ENCODE peak calls at places on chromosomes 6 and 20, in five cellular contexts. Q is breast epithelium, G is IMR-90, L is upper lobe of left lung, U is sigmoid colon. A is an unnamed sample.

GRCh38 chr6:122789078-122789861 is at the start of gene SMPDL3A:
- DNase-seq in Q (peak), G (peak), L (peak), U (peak), A (peak)

GRCh38 chr6:26598267-26598666 is 1.5 kb downstream of the ABT1 start:
- DNase-seq in Q (no peak), G (no peak), L (no peak), U (no peak), A (no peak)

GRCh38 chr20:20546402-20546801 is 166.0 kb downstream of the RALGAPA2 start:
- DNase-seq in Q (no peak), G (no peak), L (no peak), U (no peak), A (no peak)

GRCh38 chr6:45002390-45002789 is 325.7 kb upstream of the RUNX2 start:
- DNase-seq in Q (no peak), G (peak), L (no peak), U (no peak), A (no peak)

GRCh38 chr6:138404666-138405337 is 779 bp downstream of the HEBP2 start:
- DNase-seq in Q (no peak), G (no peak), L (peak), U (peak), A (peak)

GRCh38 chr20:44730441-44730840 is 15.2 kb upstream of the KCNK15 start:
- DNase-seq in Q (no peak), G (peak), L (no peak), U (no peak), A (peak)

GRCh38 chr6:42774201-42774600 is 7.7 kb upstream of the BICRAL start:
- DNase-seq in Q (no peak), G (no peak), L (no peak), U (no peak), A (no peak)

GRCh38 chr20:41509316-41509715 is 108.9 kb downstream of the CHD6 start:
- DNase-seq in Q (no peak), G (no peak), L (no peak), U (no peak), A (no peak)

GRCh38 chr6:36033935-36034334 is 6.3 kb downstream of the MAPK14 start:
- DNase-seq in Q (no peak), G (peak), L (peak), U (no peak), A (peak)

GRCh38 chr6:7528565-7528964 is 12.9 kb upstream of the DSP start:
- DNase-seq in Q (no peak), G (peak), L (no peak), U (no peak), A (no peak)

GRCh38 chr6:127195833-127196232 is 70.8 kb upstream of the RNF146 start:
- DNase-seq in Q (no peak), G (no peak), L (no peak), U (no peak), A (no peak)

GRCh38 chr6:107122748-107123147 is 7.4 kb upstream of the BEND3 start:
- DNase-seq in Q (no peak), G (no peak), L (no peak), U (no peak), A (no peak)

GRCh38 chr20:63703976-63704748 is 3.6 kb downstream of the ARFRP1 start:
- DNase-seq in Q (no peak), G (no peak), L (no peak), U (peak), A (no peak)

GRCh38 chr6:63677282-63677681 is 41.7 kb downstream of the PHF3 start:
- DNase-seq in Q (no peak), G (no peak), L (no peak), U (no peak), A (no peak)

GRCh38 chr20:47765715-47766594 is 19.3 kb downstream of the SULF2 start:
- DNase-seq in Q (no peak), G (no peak), L (no peak), U (no peak), A (peak)

GRCh38 chr6:44002071-44002590 is 125.1 kb downstream of the MRPL14 start:
- DNase-seq in Q (no peak), G (no peak), L (peak), U (no peak), A (no peak)

GRCh38 chr6:161161889-161162624 is 111.8 kb downstream of the AGPAT4 start:
- DNase-seq in Q (no peak), G (peak), L (no peak), U (peak), A (no peak)

GRCh38 chr6:16691328-16691727 is 69.9 kb downstream of the ATXN1 start:
- DNase-seq in Q (no peak), G (no peak), L (no peak), U (no peak), A (no peak)
- TF ChIP-seq POLR2A in Q (no peak), G (no peak), L (no peak), U (no peak), A (no peak)

GRCh38 chr6:85494551-85495337 is 44.9 kb downstream of the NT5E start:
- DNase-seq in Q (no peak), G (peak), L (no peak), U (no peak), A (no peak)

GRCh38 chr6:85498596-85499258 is 48.8 kb downstream of the NT5E start:
- DNase-seq in Q (no peak), G (peak), L (peak), U (no peak), A (no peak)

GRCh38 chr6:85496856-85497255 is 47.0 kb downstream of the NT5E start:
- DNase-seq in Q (no peak), G (no peak), L (no peak), U (no peak), A (no peak)

GRCh38 chr6:85493389-85493788 is 43.5 kb downstream of the NT5E start:
- DNase-seq in Q (no peak), G (no peak), L (no peak), U (no peak), A (no peak)

DNA sequence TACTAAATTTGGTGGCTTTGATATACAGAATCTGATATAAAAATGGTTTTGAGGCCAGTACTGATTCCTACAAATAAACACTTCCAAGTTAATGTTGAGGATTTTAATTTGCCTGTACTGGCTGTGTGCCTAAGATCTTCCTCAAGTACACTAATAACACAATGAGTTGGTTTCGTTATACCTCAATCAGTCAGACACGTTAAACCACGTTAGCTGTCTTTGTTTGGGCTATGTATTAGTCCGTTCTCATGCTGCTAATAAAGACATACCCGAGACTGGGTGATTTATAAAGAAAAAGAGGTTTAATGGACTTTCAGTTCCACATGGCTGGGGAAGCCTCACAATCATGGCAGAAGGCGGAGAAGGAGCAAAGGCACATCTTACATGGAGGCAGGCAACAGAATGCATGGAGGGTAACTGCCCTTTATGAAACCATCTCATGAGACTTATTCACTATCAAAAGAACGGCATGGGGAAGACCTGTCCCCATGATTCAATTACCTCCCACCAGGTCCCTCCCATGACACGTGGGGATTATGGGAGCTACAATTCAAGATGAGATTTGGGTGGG is 46.2 kb downstream of the NT5E start:
- DNase-seq in Q (no peak), G (no peak), L (no peak), U (no peak), A (no peak)
- TF ChIP-seq POLR2A in Q (no peak), G (no peak), L (no peak), U (no peak), A (no peak)

GRCh38 chr6:2221724-2222274 is 23.6 kb downstream of the GMDS start:
- DNase-seq in Q (no peak), G (no peak), L (no peak), U (no peak), A (no peak)
- TF ChIP-seq POLR2A in Q (no peak), G (no peak), L (no peak), U (no peak), A (no peak)

DNA sequence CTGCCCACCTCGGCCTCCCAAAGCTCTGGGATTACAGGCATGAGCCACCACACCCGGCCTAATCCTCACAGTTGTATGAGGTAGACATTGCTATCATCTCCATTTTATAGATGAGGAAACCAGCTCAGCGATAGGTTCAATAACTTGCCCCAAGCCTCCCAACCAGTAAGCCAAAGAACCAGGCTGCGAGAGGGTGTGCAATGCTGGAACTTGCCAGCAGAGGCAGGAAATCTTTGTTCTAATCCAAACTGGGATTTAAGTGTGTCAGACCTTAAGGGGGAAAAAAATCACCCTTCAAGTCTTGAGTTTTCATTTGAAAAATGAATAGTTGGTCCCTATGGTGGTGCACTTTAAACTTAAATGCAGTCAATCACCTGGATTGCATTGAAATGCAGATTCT is 20.1 kb upstream of the RNGTT start:
- DNase-seq in Q (no peak), G (peak), L (peak), U (no peak), A (peak)
- TF ChIP-seq POLR2A in Q (no peak), G (no peak), L (no peak), U (no peak), A (no peak)

GRCh38 chr20:50929299-50930138 is 1.7 kb downstream of the ADNP start:
- DNase-seq in Q (peak), G (peak), L (peak), U (peak), A (peak)
- TF ChIP-seq POLR2A in Q (no peak), G (peak), L (no peak), U (no peak), A (no peak)

GRCh38 chr20:49821381-49821780 is 8.8 kb downstream of the SLC9A8 start:
- DNase-seq in Q (no peak), G (no peak), L (no peak), U (no peak), A (no peak)
- TF ChIP-seq POLR2A in Q (no peak), G (no peak), L (no peak), U (no peak), A (no peak)

DNA sequence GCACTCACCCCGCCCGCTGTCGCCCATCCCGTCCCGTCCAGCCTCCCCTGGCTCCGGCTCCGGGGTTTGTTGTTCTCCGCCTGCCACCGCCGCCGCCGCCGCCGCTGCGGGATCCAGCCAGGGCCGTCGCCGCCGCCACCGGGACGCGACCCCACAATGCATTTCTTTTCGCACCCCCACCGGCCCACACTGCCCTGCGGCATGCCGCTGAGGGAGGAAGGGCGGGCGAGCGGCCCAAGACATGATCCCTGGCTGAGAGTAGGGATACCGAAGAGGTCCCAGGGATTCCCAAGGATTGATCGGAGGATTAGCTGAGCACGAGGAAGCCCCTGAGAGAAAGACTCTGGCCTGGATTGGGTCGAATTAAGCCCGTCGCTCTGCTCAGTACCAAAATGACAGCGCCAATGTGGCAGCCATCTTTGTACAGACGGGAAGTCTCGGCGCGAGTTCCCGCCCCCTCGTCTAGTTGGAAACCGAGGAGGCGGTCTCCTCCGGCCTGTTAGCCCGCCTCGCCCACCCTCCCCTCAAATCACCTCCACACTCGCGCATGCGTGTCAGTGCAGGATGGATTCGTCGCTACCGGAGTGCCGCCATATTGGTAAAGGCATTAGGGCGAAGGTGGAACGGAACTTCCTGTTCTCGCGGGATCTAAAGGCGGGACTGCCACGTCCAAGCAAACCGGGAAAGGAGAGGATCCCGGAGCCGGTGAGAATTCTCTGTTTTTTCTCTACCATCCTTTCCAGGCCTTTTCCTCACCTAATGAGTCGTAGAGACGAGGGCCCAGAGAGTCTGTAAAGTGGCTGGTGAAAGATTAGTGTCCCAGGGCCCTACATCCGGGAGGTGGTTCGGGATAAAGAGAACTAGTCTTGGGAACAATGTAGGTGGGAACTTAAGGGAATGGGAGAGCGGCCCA is at the start of the genes RXRB and SLC39A7:
- DNase-seq in Q (peak), G (peak), L (peak), U (peak), A (peak)
- TF ChIP-seq POLR2A in Q (peak), G (peak), L (no peak), U (peak), A (peak)